ENCODE peak calls at places on chromosomes 6 and 20, in four cellular contexts. One of them, this sample, is unnamed.
A peak's percentile ranks its signal among the peaks of the same experiment; 100 is the strongest.

GRCh38 chr20:14717124-14718004 is 380.0 kb upstream of the FLRT3 start:
- DNase-seq in colonic mucosa: no peak
- DNase-seq in neural progenitor cell: no peak
- DNase-seq in cardiac muscle cell: no peak
- DNase-seq in this sample: no peak

GRCh38 chr20:59820204-59821041 is 113.0 kb downstream of the SYCP2 start:
- DNase-seq in cardiac muscle cell: no peak
- DNase-seq in colonic mucosa: peak; percentile 19
- DNase-seq in neural progenitor cell: no peak
- DNase-seq in this sample: no peak

GRCh38 chr6:149701699-149702098 is 16.2 kb downstream of the LATS1 start:
- DNase-seq in neural progenitor cell: no peak
- DNase-seq in cardiac muscle cell: no peak
- DNase-seq in colonic mucosa: no peak
- DNase-seq in this sample: no peak

GRCh38 chr6:25202505-25202904 is 76.7 kb upstream of the CARMIL1 start:
- DNase-seq in neural progenitor cell: no peak
- DNase-seq in colonic mucosa: no peak
- DNase-seq in cardiac muscle cell: peak; percentile 67
- DNase-seq in this sample: no peak

GRCh38 chr6:46583081-46583480 is 69.5 kb downstream of the CYP39A1 start:
- DNase-seq in neural progenitor cell: no peak
- DNase-seq in colonic mucosa: no peak
- DNase-seq in cardiac muscle cell: no peak
- DNase-seq in this sample: no peak

GRCh38 chr6:132023490-132023889 is 72.3 kb upstream of the CCN2 start:
- DNase-seq in colonic mucosa: no peak
- DNase-seq in neural progenitor cell: peak; percentile 71
- DNase-seq in cardiac muscle cell: no peak
- DNase-seq in this sample: no peak

GRCh38 chr6:135774006-135774405 is 77.5 kb upstream of the PDE7B start:
- DNase-seq in cardiac muscle cell: no peak
- DNase-seq in colonic mucosa: no peak
- DNase-seq in neural progenitor cell: no peak
- DNase-seq in this sample: no peak

GRCh38 chr6:160950507-160950906 is 41.1 kb upstream of the MAP3K4 start:
- DNase-seq in colonic mucosa: no peak
- DNase-seq in cardiac muscle cell: peak; percentile 38
- DNase-seq in neural progenitor cell: no peak
- DNase-seq in this sample: no peak

GRCh38 chr6:12203001-12203400 is 87.2 kb upstream of the EDN1 start:
- DNase-seq in neural progenitor cell: peak; percentile 31
- DNase-seq in cardiac muscle cell: peak; percentile 85
- DNase-seq in colonic mucosa: no peak
- DNase-seq in this sample: no peak

GRCh38 chr6:94251878-94252277 is 832.5 kb upstream of the EPHA7 start:
- DNase-seq in neural progenitor cell: peak; percentile 3
- DNase-seq in cardiac muscle cell: no peak
- DNase-seq in colonic mucosa: no peak
- DNase-seq in this sample: no peak

GRCh38 chr6:161498359-161498758 is 224.5 kb upstream of the AGPAT4 start:
- DNase-seq in colonic mucosa: no peak
- DNase-seq in neural progenitor cell: peak; percentile 84
- DNase-seq in cardiac muscle cell: peak; percentile 64
- DNase-seq in this sample: no peak

GRCh38 chr6:89828988-89829590 is 591 bp upstream of the CASP8AP2 start:
- DNase-seq in cardiac muscle cell: no peak
- DNase-seq in neural progenitor cell: peak; percentile 9
- DNase-seq in colonic mucosa: peak; percentile 21
- DNase-seq in this sample: peak; percentile 16

GRCh38 chr6:104473021-104473429 is 386.7 kb downstream of the HACE1 start:
- DNase-seq in colonic mucosa: no peak
- DNase-seq in neural progenitor cell: peak; percentile 63
- DNase-seq in cardiac muscle cell: no peak
- DNase-seq in this sample: no peak

GRCh38 chr20:25353754-25354705 is 36.6 kb downstream of the ABHD12 start:
- DNase-seq in neural progenitor cell: peak; percentile 66
- DNase-seq in colonic mucosa: no peak
- DNase-seq in cardiac muscle cell: no peak
- DNase-seq in this sample: no peak

GRCh38 chr6:140002406-140003022 is 628.1 kb upstream of the CITED2 start:
- DNase-seq in colonic mucosa: no peak
- DNase-seq in cardiac muscle cell: no peak
- DNase-seq in neural progenitor cell: no peak
- DNase-seq in this sample: no peak

GRCh38 chr20:37668166-37668565 is 25.7 kb upstream of the CTNNBL1 start:
- DNase-seq in colonic mucosa: no peak
- DNase-seq in cardiac muscle cell: no peak
- DNase-seq in neural progenitor cell: no peak
- DNase-seq in this sample: no peak

GRCh38 chr20:32820698-32821378 is 1.1 kb downstream of the MAPRE1 start:
- DNase-seq in neural progenitor cell: peak; percentile 34
- DNase-seq in cardiac muscle cell: no peak
- DNase-seq in colonic mucosa: peak; percentile 23
- DNase-seq in this sample: no peak

GRCh38 chr20:11585752-11586352 is 331.8 kb upstream of the BTBD3 start:
- DNase-seq in colonic mucosa: no peak
- DNase-seq in cardiac muscle cell: peak; percentile 27
- DNase-seq in neural progenitor cell: peak; percentile 32
- DNase-seq in this sample: no peak

GRCh38 chr6:158024566-158025297 is 43.1 kb downstream of the SYNJ2 start:
- DNase-seq in colonic mucosa: no peak
- DNase-seq in cardiac muscle cell: no peak
- DNase-seq in neural progenitor cell: no peak
- DNase-seq in this sample: no peak

GRCh38 chr6:158026901-158027589 is 45.4 kb downstream of the SYNJ2 start:
- DNase-seq in cardiac muscle cell: no peak
- DNase-seq in neural progenitor cell: no peak
- DNase-seq in colonic mucosa: no peak
- DNase-seq in this sample: no peak

GRCh38 chr6:158027590-158028285 is 46.1 kb downstream of the SYNJ2 start:
- DNase-seq in cardiac muscle cell: no peak
- DNase-seq in colonic mucosa: no peak
- DNase-seq in neural progenitor cell: no peak
- DNase-seq in this sample: no peak

GRCh38 chr6:158028421-158028820 is 46.8 kb downstream of the SYNJ2 start:
- DNase-seq in cardiac muscle cell: no peak
- DNase-seq in neural progenitor cell: no peak
- DNase-seq in colonic mucosa: no peak
- DNase-seq in this sample: no peak

GRCh38 chr6:158026054-158026900 is 44.6 kb downstream of the SYNJ2 start:
- DNase-seq in colonic mucosa: peak; percentile 75
- DNase-seq in cardiac muscle cell: peak; percentile 99
- DNase-seq in neural progenitor cell: no peak
- DNase-seq in this sample: peak; percentile 67
- H3K4me3 ChIP-seq in colonic mucosa: no peak overlapping the region
- H3K4me3 ChIP-seq in cardiac muscle cell: no peak overlapping the region
- H3K4me3 ChIP-seq in neural progenitor cell: no peak overlapping the region
- H3K4me3 ChIP-seq in this sample: peak overlapping the region; percentile 67

DNA sequence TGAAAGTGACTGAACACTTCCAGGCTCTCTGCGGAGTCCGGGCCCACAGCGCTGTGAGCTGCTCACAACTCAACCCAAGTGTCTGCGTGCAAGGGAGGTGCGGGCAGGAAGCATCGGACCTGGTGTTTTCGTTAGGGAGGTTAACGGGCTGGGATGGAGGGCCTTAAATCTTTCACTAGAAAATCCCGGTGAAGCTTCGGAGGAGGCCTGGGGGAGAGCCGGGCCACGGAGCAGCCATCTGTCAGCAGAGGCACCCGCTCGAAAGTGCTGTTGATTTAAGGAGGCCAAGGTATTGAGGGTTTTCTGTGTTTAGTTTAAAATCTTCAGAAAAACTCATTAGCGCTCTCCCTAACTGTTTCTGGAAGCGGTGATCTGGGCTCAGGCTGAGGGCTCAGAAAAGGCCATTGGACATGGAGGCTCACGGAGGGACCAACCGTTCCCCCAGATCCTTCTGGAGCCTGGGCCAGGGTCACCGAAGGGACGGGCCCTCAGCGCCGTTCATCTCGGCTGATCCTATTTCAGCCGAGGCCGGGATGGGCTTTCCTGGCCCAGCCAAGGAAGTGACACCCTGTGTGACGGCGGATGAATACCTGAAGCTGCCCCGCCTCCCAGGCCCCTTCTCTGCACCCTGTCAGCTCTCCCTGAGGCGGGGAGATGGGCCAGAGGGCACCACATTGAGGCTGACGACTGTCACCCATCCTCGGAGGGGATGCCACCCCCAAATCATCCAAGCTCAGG is 20.7 kb downstream of the GATA5 start:
- DNase-seq in colonic mucosa: no peak
- DNase-seq in cardiac muscle cell: no peak
- DNase-seq in neural progenitor cell: peak; percentile 37
- DNase-seq in this sample: no peak
- H3K27ac ChIP-seq in colonic mucosa: no peak overlapping the region
- H3K27ac ChIP-seq in cardiac muscle cell: peak overlapping the region; percentile 15
- H3K27ac ChIP-seq in neural progenitor cell: no peak overlapping the region
- H3K27ac ChIP-seq in this sample: no peak overlapping the region

GRCh38 chr6:53067307-53067706 is 2.1 kb downstream of the FBXO9 start:
- DNase-seq in cardiac muscle cell: peak; percentile 18
- DNase-seq in neural progenitor cell: no peak
- DNase-seq in colonic mucosa: no peak
- DNase-seq in this sample: no peak
- H3K4me3 ChIP-seq in cardiac muscle cell: no peak overlapping the region
- H3K4me3 ChIP-seq in neural progenitor cell: no peak overlapping the region
- H3K4me3 ChIP-seq in colonic mucosa: no peak overlapping the region
- H3K4me3 ChIP-seq in this sample: no peak overlapping the region

GRCh38 chr20:62802026-62802712 is 2.5 kb upstream of the OGFR start:
- DNase-seq in cardiac muscle cell: no peak
- DNase-seq in neural progenitor cell: no peak
- DNase-seq in colonic mucosa: no peak
- DNase-seq in this sample: no peak

GRCh38 chr20:62799873-62800272 is 3.6 kb downstream of the MRGBP start:
- DNase-seq in colonic mucosa: no peak
- DNase-seq in neural progenitor cell: no peak
- DNase-seq in cardiac muscle cell: no peak
- DNase-seq in this sample: no peak

GRCh38 chr20:62799459-62799858 is 3.2 kb downstream of the MRGBP start:
- DNase-seq in colonic mucosa: no peak
- DNase-seq in cardiac muscle cell: no peak
- DNase-seq in neural progenitor cell: no peak
- DNase-seq in this sample: no peak

GRCh38 chr20:62800314-62801259 is 4.0 kb upstream of the OGFR start:
- DNase-seq in cardiac muscle cell: no peak
- DNase-seq in neural progenitor cell: no peak
- DNase-seq in colonic mucosa: no peak
- DNase-seq in this sample: no peak

DNA sequence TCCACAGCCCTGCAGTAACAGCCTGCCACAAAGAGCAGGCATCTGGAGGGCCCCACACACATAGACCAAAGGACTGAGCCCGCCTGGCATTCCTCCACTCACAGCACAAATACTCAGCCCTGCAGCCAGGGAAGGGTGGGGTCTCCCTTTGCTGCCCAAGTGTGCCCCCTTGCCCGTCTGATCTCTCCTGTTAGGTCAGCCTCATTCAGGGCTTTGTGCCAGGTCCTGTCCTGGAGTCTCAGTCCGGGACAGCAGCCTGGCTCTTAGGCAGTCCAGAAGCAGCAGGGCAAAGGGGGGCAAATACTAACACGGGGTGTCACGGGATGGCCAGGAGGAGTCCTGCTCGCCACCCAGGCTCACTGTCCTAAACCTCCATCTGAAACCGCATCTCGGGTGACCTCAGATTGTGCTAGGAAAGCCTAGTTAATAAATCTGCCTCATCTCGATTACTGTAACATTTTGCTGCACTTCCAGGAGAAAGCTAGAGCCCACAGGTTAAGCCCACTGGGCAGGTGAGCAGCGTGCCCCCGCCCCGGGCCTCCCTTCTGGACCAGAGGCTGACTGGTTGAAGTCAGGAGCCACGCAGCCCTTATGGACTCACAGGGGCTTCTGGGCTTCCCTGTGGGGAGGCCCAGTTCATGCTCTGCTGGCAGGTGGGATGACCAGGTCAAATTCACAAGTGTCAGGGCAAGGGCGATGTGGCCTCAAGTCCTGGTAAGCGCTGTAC is 3.2 kb upstream of the OGFR start:
- DNase-seq in neural progenitor cell: no peak
- DNase-seq in cardiac muscle cell: no peak
- DNase-seq in colonic mucosa: no peak
- DNase-seq in this sample: no peak
- H3K27ac ChIP-seq in neural progenitor cell: no peak overlapping the region
- H3K27ac ChIP-seq in cardiac muscle cell: no peak overlapping the region
- H3K27ac ChIP-seq in colonic mucosa: no peak overlapping the region
- H3K27ac ChIP-seq in this sample: no peak overlapping the region

DNA sequence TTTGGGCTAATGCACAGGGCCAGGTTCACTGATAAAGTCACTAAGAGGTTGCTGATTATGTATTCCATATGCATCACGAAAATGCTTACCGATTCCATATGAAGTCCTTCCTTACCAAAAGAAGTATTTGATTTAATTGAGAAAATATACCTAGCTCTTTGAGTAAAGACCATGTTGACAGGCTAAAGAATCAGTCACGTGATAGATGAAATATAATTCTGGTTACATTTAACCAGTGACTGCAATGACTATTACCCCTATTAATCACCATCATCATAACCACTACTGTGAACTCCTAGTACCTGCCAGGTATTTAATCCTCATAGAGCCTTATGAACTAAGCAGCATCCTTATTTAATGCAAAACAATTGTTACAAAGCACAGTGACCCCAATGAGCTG is 110.1 kb downstream of the HIVEP2 start:
- DNase-seq in colonic mucosa: no peak
- DNase-seq in neural progenitor cell: no peak
- DNase-seq in cardiac muscle cell: no peak
- DNase-seq in this sample: no peak
- H3K4me3 ChIP-seq in colonic mucosa: no peak overlapping the region
- H3K4me3 ChIP-seq in neural progenitor cell: no peak overlapping the region
- H3K4me3 ChIP-seq in cardiac muscle cell: no peak overlapping the region
- H3K4me3 ChIP-seq in this sample: no peak overlapping the region

GRCh38 chr6:32816746-32817204 is at the start of gene HLA-DOB:
- DNase-seq in colonic mucosa: no peak
- DNase-seq in cardiac muscle cell: peak; percentile 27
- DNase-seq in neural progenitor cell: no peak
- DNase-seq in this sample: no peak

GRCh38 chr6:32818867-32819266 is 2.1 kb upstream of the HLA-DOB start:
- DNase-seq in cardiac muscle cell: no peak
- DNase-seq in colonic mucosa: no peak
- DNase-seq in neural progenitor cell: no peak
- DNase-seq in this sample: no peak

GRCh38 chr6:32815996-32816395 is 806 bp downstream of the HLA-DOB start:
- DNase-seq in cardiac muscle cell: no peak
- DNase-seq in colonic mucosa: no peak
- DNase-seq in neural progenitor cell: no peak
- DNase-seq in this sample: no peak

GRCh38 chr6:32814145-32814544 is 2.7 kb downstream of the HLA-DOB start:
- DNase-seq in colonic mucosa: no peak
- DNase-seq in cardiac muscle cell: no peak
- DNase-seq in neural progenitor cell: no peak
- DNase-seq in this sample: no peak

DNA sequence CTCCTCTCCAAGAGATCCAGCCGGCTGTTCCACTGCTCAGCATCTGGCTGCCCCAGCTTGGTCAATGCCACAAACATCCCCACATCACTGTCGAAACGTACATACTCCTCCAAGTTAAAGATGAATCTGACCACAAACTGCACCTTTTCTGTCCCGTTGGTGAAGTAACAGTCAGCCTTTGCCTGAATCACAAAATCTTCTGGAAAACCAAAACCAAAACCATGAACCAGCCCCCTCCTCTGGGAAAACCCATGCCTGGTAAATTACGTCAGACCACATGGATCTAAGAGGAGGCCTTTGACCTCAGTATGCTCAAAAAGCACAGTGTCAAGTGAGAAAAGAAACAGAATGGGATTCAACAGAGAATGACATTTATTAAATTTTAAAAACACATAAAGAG is 1.7 kb downstream of the HLA-DOB start:
- DNase-seq in cardiac muscle cell: peak; percentile 24
- DNase-seq in neural progenitor cell: no peak
- DNase-seq in colonic mucosa: no peak
- DNase-seq in this sample: no peak
- H3K27ac ChIP-seq in cardiac muscle cell: no peak overlapping the region
- H3K27ac ChIP-seq in neural progenitor cell: no peak overlapping the region
- H3K27ac ChIP-seq in colonic mucosa: no peak overlapping the region
- H3K27ac ChIP-seq in this sample: no peak overlapping the region

This sample was measured in CD8-positive, alpha-beta memory T cell.